ENCODE peak calls at places on chromosomes 3 and 15, in four cellular contexts. F, Q, J and W are unnamed samples.
A peak's percentile ranks its signal among the peaks of the same experiment; 100 is the strongest.

GRCh38 chr15:32730677-32731654 is 13.2 kb downstream of the GREM1 start:
- DNase-seq in F (no peak), Q (peak; percentile 89), J (peak; percentile 65), W (no peak)

GRCh38 chr15:57685719-57686118 is 20.8 kb upstream of the POLR2M start:
- DNase-seq in F (no peak), Q (no peak), J (peak; percentile 27), W (no peak)

GRCh38 chr3:67940200-67940952 is 286.0 kb upstream of the SUCLG2 start:
- DNase-seq in F (peak; percentile 14), Q (peak; percentile 9), J (peak; percentile 37), W (no peak)

GRCh38 chr15:60649845-60650548 is 171.1 kb upstream of the ICE2 start:
- DNase-seq in F (no peak), Q (peak; percentile 21), J (no peak), W (no peak)

GRCh38 chr3:163071684-163072083 is 1575.1 kb downstream of the OTOL1 start:
- DNase-seq in F (no peak), Q (no peak), J (no peak), W (no peak)

GRCh38 chr15:53586815-53587214 is 172.6 kb downstream of the WDR72 start:
- DNase-seq in F (peak; percentile 60), Q (peak; percentile 73), J (peak; percentile 65), W (no peak)

GRCh38 chr3:104908761-104909160 is 457.9 kb upstream of the ALCAM start:
- DNase-seq in F (no peak), Q (no peak), J (no peak), W (no peak)

GRCh38 chr3:176861137-176861536 is 336.1 kb downstream of the TBL1XR1 start:
- DNase-seq in F (no peak), Q (no peak), J (no peak), W (no peak)

GRCh38 chr15:53203454-53203853 is 413.3 kb upstream of the ONECUT1 start:
- DNase-seq in F (no peak), Q (no peak), J (peak; percentile 49), W (no peak)

GRCh38 chr3:17014734-17015133 is 130.0 kb downstream of the PLCL2 start:
- DNase-seq in F (no peak), Q (no peak), J (no peak), W (no peak)

GRCh38 chr3:165805834-165806561 is 31.2 kb downstream of the BCHE start:
- DNase-seq in F (peak; percentile 17), Q (no peak), J (no peak), W (peak; percentile 4)

GRCh38 chr3:52845691-52846426 is 11.0 kb upstream of the MUSTN1 start:
- DNase-seq in F (no peak), Q (no peak), J (no peak), W (no peak)

GRCh38 chr15:52069559-52069958 is 43.0 kb downstream of the BCL2L10 start:
- DNase-seq in F (no peak), Q (peak; percentile 67), J (no peak), W (no peak)

GRCh38 chr3:160454995-160455394 is 5.4 kb upstream of the TRIM59 start:
- DNase-seq in F (no peak), Q (no peak), J (no peak), W (no peak)

DNA sequence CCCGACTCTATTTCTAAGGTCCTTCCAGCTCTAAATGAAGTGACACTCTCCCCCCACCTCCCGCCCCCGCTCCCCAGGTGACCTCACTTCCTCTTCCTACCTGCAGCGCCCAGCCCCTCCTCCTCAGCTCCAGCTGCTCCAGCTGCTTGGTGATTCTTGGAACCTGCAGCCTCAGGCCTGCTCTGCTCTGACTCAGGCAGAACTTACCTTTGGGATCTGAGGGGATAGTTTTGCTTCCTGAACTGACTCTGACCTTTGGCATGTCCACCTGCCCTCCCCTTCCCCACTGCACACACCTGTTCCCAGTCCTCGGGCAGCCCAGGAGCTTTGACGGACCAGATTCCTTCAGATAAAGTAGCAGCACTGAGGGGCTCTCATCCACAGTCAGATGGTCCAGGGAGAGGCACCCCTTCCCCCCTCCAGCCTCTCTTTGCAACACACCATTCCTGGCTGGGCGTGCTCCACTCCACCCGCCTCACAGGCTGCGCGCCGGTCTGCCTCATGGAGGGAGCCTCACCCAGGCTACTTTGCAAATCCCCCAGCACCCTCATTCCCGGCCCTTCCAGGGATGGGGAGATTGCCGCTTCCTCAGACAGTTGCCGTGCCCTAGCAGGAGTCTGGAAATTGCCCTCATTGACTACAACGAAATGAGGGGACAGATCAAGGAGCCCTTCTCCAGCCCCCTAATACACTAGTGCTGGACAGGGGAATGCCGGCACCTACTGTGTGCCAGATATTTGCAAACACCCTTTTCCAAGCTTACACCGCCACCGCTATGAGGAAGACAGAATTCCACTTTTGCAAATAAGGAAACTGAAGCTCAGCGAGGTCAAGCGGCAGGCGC is 695 bp upstream of the C15orf39 start:
- DNase-seq in F (no peak), Q (peak; percentile 86), J (peak; percentile 87), W (no peak)
- TF ChIP-seq POLR2A in F (no peak), Q (peak; percentile 38), J (peak; percentile 42), W (no peak)

DNA sequence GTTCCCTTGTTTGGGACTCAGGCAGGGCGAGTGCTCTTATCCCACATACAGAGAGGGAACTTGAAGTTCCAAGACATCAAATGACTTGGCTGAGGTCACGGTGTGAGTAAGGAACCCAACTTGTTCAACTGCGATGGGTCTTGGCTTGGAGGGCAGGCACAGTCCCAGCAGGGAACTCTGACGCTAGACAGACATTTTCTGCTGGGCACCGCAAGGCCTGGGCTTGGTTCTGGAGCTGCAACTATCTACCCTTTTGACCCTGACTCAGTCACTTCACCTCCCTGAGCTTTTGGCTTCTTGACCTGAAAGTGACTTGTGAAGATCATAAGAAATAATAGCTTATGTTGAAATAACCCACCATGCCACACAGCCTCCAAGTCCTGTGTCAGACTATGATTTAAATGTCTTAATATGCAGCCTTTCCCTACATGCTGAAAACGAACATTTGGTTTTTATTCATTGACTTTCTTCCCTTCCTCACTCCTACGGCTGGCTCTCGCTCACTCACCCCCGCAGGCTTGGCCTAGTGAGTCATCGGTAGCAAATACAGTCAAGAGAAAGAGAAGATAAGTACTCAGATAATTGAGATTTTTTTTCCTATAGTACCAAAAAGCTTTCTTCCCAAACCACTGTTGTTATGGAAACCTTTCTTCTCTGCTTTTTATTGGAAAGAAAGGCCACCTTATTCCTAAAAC is 178.5 kb downstream of the ATP10A start:
- DNase-seq in F (no peak), Q (no peak), J (no peak), W (no peak)
- TF ChIP-seq POLR2A in F (no peak), Q (no peak), J (no peak), W (no peak)

DNA sequence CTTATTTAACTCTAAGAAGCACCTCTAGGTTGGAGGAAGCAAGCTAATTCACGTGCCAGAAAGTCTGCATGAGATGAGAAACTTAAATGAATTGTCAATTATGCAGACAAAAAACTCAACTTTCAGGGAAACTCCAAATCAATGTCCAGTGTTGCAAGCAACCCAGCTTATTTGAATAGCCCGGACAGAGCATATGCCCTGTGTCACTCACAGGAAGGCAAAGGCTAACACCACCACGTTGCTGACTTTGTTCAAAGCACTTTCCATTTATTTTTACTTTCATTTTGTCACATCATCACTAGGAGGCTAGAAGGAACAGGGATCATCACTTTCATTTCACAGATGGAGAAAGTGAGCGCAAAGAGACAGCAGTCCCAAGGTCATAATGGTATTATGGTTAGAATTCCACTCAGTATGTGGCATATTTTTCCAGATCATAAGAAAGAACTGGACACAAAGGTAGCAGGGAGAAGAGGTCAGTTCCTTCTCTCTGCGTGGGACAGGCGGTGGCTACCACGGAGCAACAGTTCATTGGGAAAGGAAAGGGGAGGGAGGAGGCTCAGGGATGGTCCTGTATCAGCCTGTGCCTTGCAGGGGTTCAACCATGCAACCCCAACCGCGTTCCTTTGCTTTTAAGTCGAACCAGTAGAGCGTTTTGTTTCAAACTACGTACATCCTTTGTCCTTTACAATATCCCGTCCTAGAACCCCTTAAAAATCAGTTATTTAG is 1.2 kb downstream of the HEG1 start:
- DNase-seq in F (peak; percentile 26), Q (no peak), J (no peak), W (peak; percentile 87)
- TF ChIP-seq POLR2A in F (no peak), Q (peak; percentile 48), J (peak; percentile 26), W (no peak)

DNA sequence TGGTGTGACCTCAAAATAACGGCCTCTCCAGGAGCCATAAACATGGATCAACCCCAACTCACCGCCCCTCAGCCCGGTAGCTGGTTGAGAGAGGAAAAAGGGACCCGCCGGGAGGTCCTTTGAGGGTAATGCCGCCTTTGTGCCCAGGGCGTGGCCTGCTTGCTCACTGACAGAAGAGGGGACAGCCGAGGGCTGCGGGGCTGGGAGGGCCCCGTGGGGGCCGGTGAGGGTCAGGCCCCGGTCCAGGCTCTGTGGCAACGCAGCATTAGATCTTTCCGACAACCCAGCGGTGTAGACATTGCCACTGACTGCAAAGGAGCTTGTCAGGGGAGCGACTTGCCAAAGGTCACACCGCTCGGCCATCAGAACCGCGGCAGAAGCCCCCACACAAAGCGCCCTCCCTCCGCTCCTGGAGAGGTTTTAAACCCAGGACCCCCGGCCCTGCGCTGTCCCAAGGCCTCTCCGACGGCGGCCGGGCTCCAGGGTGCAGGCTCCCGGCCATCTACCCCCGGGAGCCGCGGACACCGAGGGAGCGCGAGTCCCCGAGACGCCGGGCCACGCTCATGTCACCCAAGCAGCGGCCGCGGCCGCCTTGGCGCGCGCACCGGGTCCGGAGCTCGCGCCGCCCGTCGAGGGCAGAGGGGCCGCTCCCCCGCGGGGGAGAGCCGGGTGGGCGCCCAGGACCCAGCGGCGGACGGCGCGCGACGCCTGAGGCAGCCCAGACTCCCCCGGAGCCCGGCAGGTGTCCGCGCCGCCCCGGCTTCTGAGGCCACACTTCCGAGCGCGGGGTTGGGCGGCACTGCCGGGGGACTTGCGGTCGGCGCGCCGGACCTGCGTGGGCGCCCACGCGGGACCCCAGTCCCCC is 975 bp downstream of the PCSK6 start:
- DNase-seq in F (no peak), Q (no peak), J (no peak), W (no peak)
- TF ChIP-seq POLR2A in F (no peak), Q (no peak), J (no peak), W (no peak)

DNA sequence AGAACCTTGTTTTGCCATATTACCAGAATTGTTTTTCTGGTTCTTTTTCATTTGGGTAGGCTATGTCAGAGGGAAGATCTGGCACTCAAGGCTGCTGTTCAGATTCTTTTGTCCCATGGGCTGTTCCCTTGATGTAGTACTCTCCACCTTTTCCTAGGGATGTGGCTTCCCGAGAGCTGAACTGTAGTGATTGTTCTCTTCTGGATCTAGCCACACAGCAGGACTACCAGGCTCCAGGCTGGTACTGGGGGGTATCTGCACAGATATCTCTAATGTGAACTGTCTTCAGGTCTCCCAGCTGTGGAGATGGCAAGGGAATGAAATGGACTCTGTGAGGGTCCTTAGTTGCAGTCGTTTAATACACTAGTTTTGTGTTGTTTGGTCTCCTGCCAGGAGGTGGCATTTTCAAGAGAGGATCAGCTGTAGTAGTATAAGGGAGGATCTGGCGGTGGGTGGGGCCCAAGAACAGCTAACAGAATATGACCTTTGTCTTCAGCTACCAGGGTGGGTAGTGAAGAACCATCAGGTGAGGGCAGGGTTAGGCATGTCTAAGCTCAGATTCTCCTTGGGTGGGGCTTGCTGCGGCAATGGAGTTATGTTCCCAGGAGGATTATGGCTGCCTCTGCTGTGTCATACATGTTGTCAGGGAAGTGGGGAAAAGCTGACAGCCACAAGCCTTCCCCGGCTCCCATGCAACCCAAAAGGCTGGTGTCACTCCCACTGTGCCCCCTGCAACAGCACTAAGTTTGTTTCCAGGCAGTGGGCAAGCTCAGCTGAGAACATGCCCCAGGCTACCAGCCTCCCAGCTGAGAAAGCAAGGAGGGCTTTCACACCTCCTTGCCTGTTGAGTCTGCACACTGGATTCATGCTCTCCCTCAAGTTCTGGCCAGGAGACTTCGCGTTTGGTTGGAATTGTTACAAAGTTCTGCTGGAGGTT is 252.5 kb downstream of the ISL2 start:
- DNase-seq in F (peak; percentile 11), Q (peak; percentile 83), J (no peak), W (no peak)
- TF ChIP-seq POLR2A in F (no peak), Q (peak; percentile 8), J (no peak), W (no peak)

GRCh38 chr15:92810418-92811138 is 89.5 kb upstream of the CHD2 start:
- DNase-seq in F (peak; percentile 92), Q (peak; percentile 76), J (peak; percentile 84), W (no peak)
- TF ChIP-seq POLR2A in F (peak; percentile 45), Q (peak; percentile 42), J (peak; percentile 85), W (peak; percentile 17)